ENCODE peak calls at places on chromosomes 6 and 20, in four cellular contexts. T is WTC11; V is AG04449; Y is CD8-positive, alpha-beta T cell. A is an unnamed sample.

GRCh38 chr6:128932061-128932460 is 49.1 kb downstream of the LAMA2 start:
- DNase-seq in T (no peak), V (no peak), Y (no peak), A (peak; percentile 30)

GRCh38 chr20:63530788-63531160 is 6.4 kb downstream of the PTK6 start:
- DNase-seq in T (no peak), V (no peak), Y (no peak), A (no peak)

GRCh38 chr20:7760261-7761048 is 179.8 kb downstream of the HAO1 start:
- DNase-seq in T (no peak), V (peak; percentile 16), Y (no peak), A (no peak)

GRCh38 chr6:73929421-73929820 is 233.4 kb downstream of the CD109 start:
- DNase-seq in T (no peak), V (no peak), Y (no peak), A (no peak)

GRCh38 chr6:87756858-87757257 is 54.8 kb upstream of the AKIRIN2 start:
- DNase-seq in T (no peak), V (peak; percentile 38), Y (no peak), A (peak; percentile 61)

GRCh38 chr6:158703840-158704822 is 54.3 kb downstream of the SYTL3 start:
- DNase-seq in T (peak; percentile 86), V (no peak), Y (peak; percentile 66), A (no peak)

GRCh38 chr6:118086189-118086588 is 179.1 kb downstream of the SLC35F1 start:
- DNase-seq in T (no peak), V (no peak), Y (no peak), A (no peak)

GRCh38 chr20:4108495-4109306 is 93.3 kb upstream of the RNF24 start:
- DNase-seq in T (peak; percentile 77), V (no peak), Y (peak; percentile 26), A (peak; percentile 86)

GRCh38 chr6:127515234-127515793 is 3.8 kb downstream of the MTCL3 start:
- DNase-seq in T (peak; percentile 73), V (no peak), Y (no peak), A (no peak)

GRCh38 chr20:63979549-63980316 is at the start of gene SAMD10:
- DNase-seq in T (peak; percentile 53), V (no peak), Y (peak; percentile 44), A (no peak)

GRCh38 chr6:169221264-169221663 is 32.4 kb downstream of the THBS2 start:
- DNase-seq in T (no peak), V (no peak), Y (no peak), A (no peak)

GRCh38 chr20:59039233-59039632 is 3.4 kb downstream of the PRELID3B start:
- DNase-seq in T (no peak), V (no peak), Y (no peak), A (no peak)

GRCh38 chr20:2911200-2911599 is 37.9 kb downstream of the PTPRA start:
- DNase-seq in T (no peak), V (no peak), Y (no peak), A (no peak)

GRCh38 chr20:2918096-2919049 is 45.1 kb downstream of the PTPRA start:
- DNase-seq in T (no peak), V (no peak), Y (no peak), A (no peak)

GRCh38 chr20:2909953-2910352 is 36.7 kb downstream of the PTPRA start:
- DNase-seq in T (no peak), V (no peak), Y (no peak), A (no peak)

GRCh38 chr20:2917266-2917665 is 44.0 kb downstream of the PTPRA start:
- DNase-seq in T (no peak), V (no peak), Y (no peak), A (no peak)

GRCh38 chr20:2914160-2914559 is 40.9 kb downstream of the PTPRA start:
- DNase-seq in T (no peak), V (no peak), Y (no peak), A (no peak)
- TF ChIP-seq CTCF in T (no peak), V (no peak), Y (no peak), A (no peak)

GRCh38 chr6:14863896-14864850 is 381.7 kb upstream of the JARID2 start:
- DNase-seq in T (no peak), V (no peak), Y (no peak), A (no peak)
- TF ChIP-seq CTCF in T (no peak), V (no peak), Y (no peak), A (peak; percentile 10)

GRCh38 chr20:2340136-2340535 is 40.6 kb upstream of the TGM6 start:
- DNase-seq in T (no peak), V (no peak), Y (no peak), A (no peak)
- TF ChIP-seq CTCF in T (no peak), V (no peak), Y (no peak), A (no peak)

DNA sequence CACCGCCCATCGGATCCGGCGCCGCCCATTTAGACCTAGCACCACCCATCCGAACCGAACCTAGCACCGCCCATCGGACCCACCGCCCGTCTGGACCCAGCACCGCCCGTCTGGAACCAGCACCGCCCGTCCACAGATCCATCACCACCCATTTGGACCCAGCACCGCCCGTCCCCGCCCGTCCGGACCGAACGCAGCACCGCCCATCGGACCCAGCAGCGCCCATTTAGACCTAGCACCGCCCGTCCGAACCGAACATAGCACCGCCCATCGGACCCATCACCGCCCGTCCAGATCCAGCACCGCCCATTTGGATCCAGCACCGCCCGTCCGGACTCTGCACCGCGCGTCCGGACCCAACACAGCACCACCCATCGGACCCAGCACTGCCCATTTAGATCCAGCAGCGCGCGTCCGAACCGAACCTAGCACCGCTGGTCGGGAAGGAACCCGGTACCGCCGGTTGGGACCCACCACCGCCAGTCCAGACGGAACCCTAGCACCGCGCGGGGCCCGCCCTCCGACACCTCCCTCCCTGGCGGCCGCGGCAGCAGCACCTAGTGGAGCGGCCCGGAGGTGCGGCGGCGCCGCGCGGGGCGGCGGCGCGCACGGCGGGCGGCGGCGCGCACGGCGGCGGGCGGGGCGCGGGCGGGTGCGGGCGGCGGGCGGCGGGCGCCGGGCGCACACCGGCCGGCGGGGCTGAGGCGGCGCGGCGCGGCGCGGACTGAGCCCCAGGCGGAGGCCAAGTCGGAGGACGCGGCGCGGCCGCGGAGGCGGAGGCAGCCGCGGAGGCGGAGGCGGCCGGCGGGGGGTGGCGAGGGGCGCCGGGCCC is at the start of gene AFDN:
- DNase-seq in T (peak; percentile 75), V (no peak), Y (no peak), A (no peak)
- TF ChIP-seq CTCF in T (peak; percentile 13), V (peak; percentile 65), Y (no peak), A (peak; percentile 30)

DNA sequence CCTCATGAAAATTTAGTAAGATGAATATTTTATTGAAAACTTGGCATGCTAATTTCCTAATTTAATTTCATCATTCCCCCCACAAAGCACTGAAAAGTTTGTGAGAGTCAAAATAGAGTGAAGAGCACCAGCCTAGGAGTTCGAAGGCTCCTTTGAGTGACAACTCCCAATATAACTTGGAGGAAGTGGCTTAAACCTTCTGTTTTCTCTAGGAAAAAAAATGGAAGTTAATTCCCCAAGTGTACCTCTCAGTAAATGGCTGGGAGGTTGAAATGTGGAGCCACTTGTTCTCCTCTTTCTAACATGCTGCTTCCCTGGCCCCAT is 107.3 kb downstream of the MAP3K7 start:
- DNase-seq in T (no peak), V (no peak), Y (no peak), A (no peak)
- TF ChIP-seq CTCF in T (no peak), V (no peak), Y (no peak), A (no peak)

GRCh38 chr6:148700047-148700712 is 46.6 kb upstream of the UST start:
- DNase-seq in T (no peak), V (no peak), Y (no peak), A (no peak)
- TF ChIP-seq CTCF in T (no peak), V (no peak), Y (no peak), A (no peak)

DNA sequence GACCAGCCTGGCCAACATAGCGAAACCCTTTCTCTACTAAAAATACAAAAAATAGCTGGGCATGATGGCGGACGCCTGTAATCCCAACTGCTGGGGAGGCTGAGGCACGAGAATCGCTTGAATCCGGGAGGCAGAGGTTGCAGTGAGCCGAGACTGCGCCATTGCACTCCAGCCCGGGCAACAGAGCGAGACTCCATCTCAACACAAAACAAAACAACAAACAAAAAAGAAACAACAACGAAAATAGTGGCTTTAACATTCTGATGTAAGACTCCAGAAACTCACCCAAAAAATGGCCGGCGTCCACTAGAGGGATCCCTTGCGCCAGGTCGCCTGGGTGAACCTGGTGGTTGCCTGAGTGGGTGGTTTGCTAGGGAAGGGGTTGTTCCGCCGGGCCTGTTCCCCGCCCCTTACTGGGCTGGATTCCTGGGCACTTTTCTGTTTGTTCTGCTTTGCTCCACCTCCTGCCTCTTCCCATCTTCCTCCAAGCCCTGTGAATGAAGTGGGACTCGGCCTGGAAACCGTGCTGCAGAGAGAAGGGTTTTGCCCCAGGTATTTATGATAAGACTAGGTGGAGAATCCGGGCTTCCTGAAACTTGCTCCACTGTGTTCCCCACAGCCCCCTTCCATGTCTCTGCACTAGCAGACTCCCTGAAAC is 1.5 kb downstream of the PABPC1L start:
- DNase-seq in T (peak; percentile 88), V (no peak), Y (no peak), A (no peak)
- TF ChIP-seq CTCF in T (peak; percentile 18), V (peak; percentile 46), Y (no peak), A (peak; percentile 26)